ENCODE peak calls at places on chromosomes 4 and X, in five cellular contexts. N is activated CD8-positive, alpha-beta memory T cell treated with anti-CD3 and anti-CD28 coated beads for 48 hours; O is cerebellar cortex; W is aorta; U is NCI-H1048. J is an unnamed sample.

GRCh38 chr4:110869114-110869513 is 246.2 kb upstream of the PITX2 start:
- DNase-seq in N (no peak), O (no peak), W (no peak), U (no peak), J (no peak)

GRCh38 chr4:53123171-53123570 is 242.7 kb downstream of the SCFD2 start:
- DNase-seq in N (no peak), O (no peak), W (no peak), U (no peak), J (no peak)

GRCh38 chr4:59841698-59842097 is 1358.4 kb upstream of the ADGRL3 start:
- DNase-seq in N (no peak), O (no peak), W (no peak), U (no peak), J (no peak)

GRCh38 chr4:122874194-122874593 is 47.6 kb downstream of the FGF2 start:
- DNase-seq in N (no peak), O (no peak), W (no peak), U (no peak), J (no peak)

GRCh38 chr4:5678977-5679376 is 29.4 kb downstream of the EVC2 start:
- DNase-seq in N (no peak), O (no peak), W (no peak), U (no peak), J (no peak)

GRCh38 chrX:9372866-9373265 is 92.0 kb upstream of the TBL1X start:
- DNase-seq in N (no peak), O (no peak), W (no peak), U (no peak), J (no peak)

GRCh38 chr4:120841580-120841979 is 80.9 kb downstream of the PRDM5 start:
- DNase-seq in N (no peak), O (no peak), W (no peak), U (no peak), J (no peak)

GRCh38 chr4:7183161-7183560 is 9.2 kb upstream of the SORCS2 start:
- DNase-seq in N (no peak), O (no peak), W (no peak), U (no peak), J (no peak)

GRCh38 chr4:130591091-130591490 is 1495.1 kb downstream of the C4orf33 start:
- DNase-seq in N (no peak), O (no peak), W (no peak), U (no peak), J (no peak)

GRCh38 chrX:44915361-44915868 is 42.4 kb downstream of the KDM6A start:
- DNase-seq in N (no peak), O (no peak), W (no peak), U (no peak), J (no peak)

GRCh38 chr4:158521490-158522111 is at the start of gene RXFP1:
- DNase-seq in N (no peak), O (no peak), W (no peak), U (no peak), J (no peak)

GRCh38 chr4:78441786-78442185 is 109.8 kb upstream of the ANXA3 start:
- DNase-seq in N (no peak), O (no peak), W (no peak), U (no peak), J (no peak)

GRCh38 chrX:12446342-12447075 is 308.2 kb downstream of the FRMPD4 start:
- DNase-seq in N (no peak), O (no peak), W (no peak), U (no peak), J (no peak)